ENCODE peak calls at places on chromosomes 4 and X, in six cellular contexts. K, L, C, Z, T and A are unnamed samples. For H3K9me3, the result is how much of the 10 kb centered on the place peaks cover.

GRCh38 chr4:34953145-34953799 is 1291.0 kb downstream of the ARAP2 start:
- DNase-seq in K (no peak), L (peak), C (no peak), Z (peak), T (no peak), A (no peak)

GRCh38 chr4:102787096-102787867 is 26.5 kb upstream of the MANBA start:
- DNase-seq in K (no peak), L (peak), C (peak), Z (no peak), T (no peak), A (no peak)

GRCh38 chrX:97328853-97329252 is 445.1 kb downstream of the RPA4 start:
- DNase-seq in K (no peak), L (peak), C (no peak), Z (no peak), T (no peak), A (no peak)

GRCh38 chr4:13928214-13928613 is 300.7 kb upstream of the BOD1L1 start:
- DNase-seq in K (no peak), L (no peak), C (no peak), Z (no peak), T (no peak), A (no peak)

GRCh38 chr4:85783483-85783882 is 308.5 kb downstream of the ARHGAP24 start:
- DNase-seq in K (no peak), L (no peak), C (peak), Z (no peak), T (no peak), A (no peak)

GRCh38 chr4:74503580-74503979 is 58.6 kb downstream of the AREG start:
- DNase-seq in K (no peak), L (no peak), C (peak), Z (no peak), T (no peak), A (no peak)

GRCh38 chr4:21304061-21304541 is 603.8 kb downstream of the PACRGL start:
- DNase-seq in K (no peak), L (no peak), C (peak), Z (peak), T (no peak), A (no peak)

GRCh38 chrX:152915541-152916241 is 17.8 kb downstream of the ZNF185 start:
- DNase-seq in K (no peak), L (peak), C (peak), Z (peak), T (no peak), A (no peak)

GRCh38 chrX:112738347-112739033 is 58.8 kb upstream of the LHFPL1 start:
- DNase-seq in K (no peak), L (no peak), C (no peak), Z (no peak), T (no peak), A (no peak)

GRCh38 chrX:45806410-45807121 is 605.9 kb upstream of the DIPK2B start:
- DNase-seq in K (peak), L (peak), C (peak), Z (no peak), T (no peak), A (peak)

GRCh38 chr4:28682872-28683271 is 1822.2 kb downstream of the STIM2 start:
- DNase-seq in K (no peak), L (no peak), C (no peak), Z (no peak), T (no peak), A (no peak)
- H3K9me3 ChIP-seq in K (under half), L (under half), C (under half), Z (under half), T (under half), A (under half)

DNA sequence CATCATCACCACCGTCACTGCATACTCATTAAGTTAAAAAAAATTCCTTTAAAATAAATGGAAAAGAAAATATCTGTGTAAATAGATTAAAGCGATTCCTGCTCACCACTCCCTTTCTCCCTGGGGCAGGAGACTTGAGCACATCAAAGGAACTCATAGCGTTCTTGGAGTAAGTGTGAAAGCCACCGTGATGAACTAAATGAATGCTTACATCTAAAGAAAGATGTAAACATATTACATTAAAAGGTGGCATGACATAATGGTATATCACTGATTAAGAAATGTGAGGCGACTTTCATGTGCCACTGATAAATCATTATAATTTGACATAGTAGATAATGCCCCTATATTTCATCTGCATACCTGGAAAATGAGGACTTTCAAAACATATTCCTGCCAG is 92.0 kb downstream of the SNCA start:
- DNase-seq in K (no peak), L (no peak), C (no peak), Z (no peak), T (no peak), A (no peak)
- H3K9me3 ChIP-seq in K (under half), L (under half), C (under half), Z (under half), T (under half), A (under half)

GRCh38 chr4:175330236-175330635 is 412.1 kb downstream of the ADAM29 start:
- DNase-seq in K (no peak), L (no peak), C (peak), Z (no peak), T (no peak), A (no peak)
- H3K9me3 ChIP-seq in K (under half), L (under half), C (under half), Z (under half), T (under half), A (under half)

DNA sequence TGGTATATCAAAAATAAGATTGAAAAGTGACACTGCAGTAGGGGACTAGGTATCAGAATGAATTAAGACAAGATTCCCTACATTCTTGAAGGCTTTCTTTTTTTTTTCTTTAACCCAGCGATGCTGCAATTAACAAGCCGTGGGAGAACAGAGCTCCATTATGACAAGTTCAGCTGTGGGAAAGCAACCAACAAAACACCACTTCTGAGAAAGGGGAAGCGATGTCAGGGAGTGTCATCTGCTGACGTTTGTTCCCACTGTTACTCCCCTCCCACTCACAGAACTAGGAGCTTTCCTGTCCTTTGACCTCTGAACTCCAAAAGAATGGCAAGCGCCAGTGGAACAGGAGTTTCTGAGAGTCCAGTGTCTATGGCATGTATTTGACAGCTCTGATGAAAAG is 90.2 kb upstream of the SLITRK2 start:
- DNase-seq in K (no peak), L (no peak), C (no peak), Z (no peak), T (no peak), A (no peak)
- H3K9me3 ChIP-seq in K (under half), L (under half), C (under half), Z (under half), T (under half), A (under half)

DNA sequence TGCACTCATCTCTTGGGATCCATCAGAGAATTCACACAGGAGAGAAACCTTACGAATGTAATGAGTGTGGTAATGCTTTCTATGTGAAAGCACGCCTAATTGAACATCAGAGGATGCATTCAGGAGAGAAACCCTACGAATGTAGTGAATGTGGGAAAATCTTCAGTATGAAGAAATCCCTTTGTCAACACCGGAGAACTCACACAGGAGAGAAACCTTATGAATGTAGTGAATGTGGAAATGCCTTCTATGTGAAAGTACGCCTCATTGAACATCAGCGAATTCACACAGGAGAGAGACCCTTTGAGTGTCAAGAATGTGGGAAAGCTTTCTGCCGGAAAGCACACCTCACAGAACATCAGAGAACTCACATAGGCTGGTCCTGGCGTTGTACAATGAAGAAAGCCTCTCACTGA is 42.8 kb downstream of the ZNF157 start:
- DNase-seq in K (no peak), L (no peak), C (no peak), Z (no peak), T (no peak), A (no peak)
- H3K9me3 ChIP-seq in K (under half), L (under half), C (under half), Z (half or more), T (under half), A (under half)

DNA sequence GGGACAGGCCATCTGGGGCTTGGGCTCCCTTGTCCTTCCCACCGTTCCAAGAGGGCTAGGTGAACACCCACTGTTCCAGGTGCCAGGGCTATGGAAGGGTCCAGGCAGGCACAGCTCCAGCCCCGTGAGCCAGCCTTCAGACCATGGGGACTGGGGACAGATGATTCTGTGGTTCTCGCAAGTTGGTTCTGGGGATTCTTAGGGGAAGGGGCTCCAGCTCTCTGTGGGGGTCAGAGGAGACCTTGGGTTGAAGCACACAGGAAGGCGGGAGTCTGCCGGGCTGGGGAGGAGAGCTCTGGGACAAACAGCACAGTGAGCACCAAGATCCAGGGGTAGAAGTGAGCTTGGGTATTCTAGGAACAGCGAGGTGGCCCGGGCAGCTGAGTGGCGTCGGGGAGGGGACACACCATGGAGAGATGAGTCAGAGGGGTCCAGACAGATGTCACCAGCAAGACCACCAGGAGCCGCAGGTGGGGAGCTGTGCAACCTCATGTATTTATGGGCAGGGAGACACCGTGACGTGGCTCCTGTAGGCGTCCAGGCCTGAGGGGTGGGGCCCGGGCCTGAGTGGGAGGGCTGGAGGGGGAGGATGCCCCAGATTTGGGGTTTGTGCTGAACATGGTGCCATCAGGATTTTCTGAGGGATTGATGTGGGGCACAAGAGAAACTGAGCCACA is 48.8 kb upstream of the HMX1 start:
- DNase-seq in K (no peak), L (no peak), C (no peak), Z (no peak), T (no peak), A (no peak)
- H3K9me3 ChIP-seq in K (under half), L (under half), C (under half), Z (under half), T (under half), A (under half)

DNA sequence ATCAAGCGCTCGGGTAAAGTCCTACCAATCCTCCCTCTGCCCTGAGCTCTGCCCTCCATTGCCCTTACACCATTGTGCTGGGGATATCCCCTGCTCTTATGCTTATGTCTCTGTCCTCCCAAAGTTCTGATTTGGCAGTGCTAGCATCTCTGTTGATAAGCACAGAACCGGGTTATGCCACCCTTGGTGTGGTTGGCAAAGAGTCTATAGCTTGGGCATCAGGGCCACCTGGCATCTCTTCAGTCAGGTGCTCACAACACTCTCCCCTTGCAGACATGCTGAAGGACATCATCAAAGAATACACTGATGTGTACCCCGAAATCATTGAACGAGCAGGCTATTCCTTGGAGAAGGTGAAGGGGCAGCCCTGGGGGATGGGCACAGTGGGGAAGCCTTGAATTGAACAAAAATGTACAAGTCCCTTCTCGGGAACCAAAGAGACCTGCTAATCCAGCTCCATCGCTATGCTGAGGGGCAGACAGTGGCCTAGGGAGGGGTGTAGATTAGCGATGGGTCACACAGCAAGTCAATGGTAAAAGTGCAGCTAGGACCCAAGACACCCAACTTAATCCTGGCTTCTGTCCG is 3.8 kb downstream of the MAGED2 start:
- DNase-seq in K (no peak), L (no peak), C (no peak), Z (no peak), T (no peak), A (no peak)
- H3K9me3 ChIP-seq in K (under half), L (under half), C (under half), Z (under half), T (under half), A (under half)

DNA sequence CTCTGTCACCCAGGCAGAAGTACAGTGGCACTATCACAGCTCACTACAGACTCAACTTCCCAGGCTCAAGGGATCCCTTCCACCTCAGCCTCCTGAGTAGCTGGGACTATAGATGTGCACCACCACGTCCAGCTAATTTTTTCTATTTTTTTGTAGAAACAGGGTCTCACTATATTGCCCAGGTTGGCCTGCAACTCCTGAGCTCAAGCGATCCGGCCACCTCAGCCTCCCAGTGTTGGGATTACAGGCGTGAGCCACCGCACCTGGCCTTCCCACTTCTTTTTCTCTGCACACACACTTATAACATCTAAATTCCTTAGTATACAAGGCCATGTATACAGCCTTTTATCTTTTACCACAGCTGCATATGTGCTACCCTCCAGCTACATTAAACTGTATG is 6.6 kb downstream of the SLC7A3 start:
- DNase-seq in K (no peak), L (no peak), C (no peak), Z (no peak), T (no peak), A (no peak)
- H3K9me3 ChIP-seq in K (under half), L (under half), C (under half), Z (under half), T (under half), A (under half)